ENCODE peak calls at places on chromosomes 11 and 22, in nine cellular contexts. V, T, U, G, M, X, R, I and C are unnamed samples.
A peak's percentile ranks its signal among the peaks of the same experiment; 100 is the strongest.

GRCh38 chr11:2768471-2769408 is 68.9 kb upstream of the KCNQ1OT1 start:
- DNase-seq in G (no peak), R (peak; percentile 3), X (no peak), I (peak; percentile 76), V (no peak), T (peak; percentile 16), M (no peak), U (no peak), C (peak; percentile 11)

GRCh38 chr11:117826360-117826635 is 1.8 kb upstream of the FXYD2 start:
- DNase-seq in X (no peak), V (no peak), T (no peak), G (no peak), M (no peak), I (peak; percentile 31), U (no peak), R (no peak), C (no peak)

GRCh38 chr11:17541330-17541885 is 2.8 kb downstream of the USH1C start:
- DNase-seq in M (peak; percentile 17), V (no peak), T (peak; percentile 46), R (no peak), U (no peak), I (no peak), X (no peak), G (no peak), C (no peak)

GRCh38 chr11:62493801-62494200 is 52.8 kb downstream of the AHNAK start:
- DNase-seq in I (no peak), X (no peak), R (no peak), U (no peak), V (no peak), T (no peak), G (no peak), M (no peak), C (no peak)

GRCh38 chr11:62546937-62547625 is 475 bp upstream of the AHNAK start:
- DNase-seq in M (no peak), I (peak; percentile 57), X (no peak), V (no peak), R (peak; percentile 36), U (no peak), G (no peak), T (peak; percentile 68), C (peak; percentile 46)

GRCh38 chr11:79291948-79292347 is 148.9 kb downstream of the TENM4 start:
- DNase-seq in X (no peak), T (no peak), U (no peak), M (no peak), V (no peak), R (no peak), I (no peak), G (no peak), C (no peak)

GRCh38 chr11:103013426-103013825 is 57.9 kb upstream of the MMP13 start:
- DNase-seq in V (no peak), X (no peak), M (no peak), U (no peak), G (no peak), T (no peak), I (peak; percentile 48), R (no peak), C (no peak)

GRCh38 chr11:44316388-44317240 is 6.7 kb upstream of the ALX4 start:
- DNase-seq in M (no peak), R (no peak), U (no peak), X (no peak), V (no peak), I (no peak), T (no peak), G (no peak), C (peak; percentile 81)

GRCh38 chr11:111344032-111344431 is 35.0 kb downstream of the POU2AF1 start:
- DNase-seq in X (no peak), T (no peak), R (peak; percentile 29), U (no peak), G (no peak), I (peak; percentile 84), V (no peak), M (no peak), C (peak; percentile 39)

GRCh38 chr22:30313527-30314385 is 13.0 kb downstream of the TBC1D10A start:
- DNase-seq in I (no peak), T (no peak), R (no peak), M (no peak), V (no peak), G (no peak), U (no peak), X (no peak), C (no peak)

GRCh38 chr22:30309981-30310672 is 16.6 kb downstream of the TBC1D10A start:
- DNase-seq in R (no peak), X (peak; percentile 65), M (peak; percentile 60), V (no peak), G (no peak), I (peak; percentile 78), T (peak; percentile 55), U (no peak), C (no peak)

GRCh38 chr22:30308518-30309230 is 18.1 kb downstream of the TBC1D10A start:
- DNase-seq in I (peak; percentile 60), U (no peak), T (no peak), R (no peak), X (no peak), G (no peak), V (no peak), M (no peak), C (no peak)

GRCh38 chr22:30312053-30312452 is 14.7 kb downstream of the TBC1D10A start:
- DNase-seq in M (no peak), R (no peak), U (no peak), I (peak; percentile 76), G (no peak), X (no peak), V (no peak), T (no peak), C (no peak)

DNA sequence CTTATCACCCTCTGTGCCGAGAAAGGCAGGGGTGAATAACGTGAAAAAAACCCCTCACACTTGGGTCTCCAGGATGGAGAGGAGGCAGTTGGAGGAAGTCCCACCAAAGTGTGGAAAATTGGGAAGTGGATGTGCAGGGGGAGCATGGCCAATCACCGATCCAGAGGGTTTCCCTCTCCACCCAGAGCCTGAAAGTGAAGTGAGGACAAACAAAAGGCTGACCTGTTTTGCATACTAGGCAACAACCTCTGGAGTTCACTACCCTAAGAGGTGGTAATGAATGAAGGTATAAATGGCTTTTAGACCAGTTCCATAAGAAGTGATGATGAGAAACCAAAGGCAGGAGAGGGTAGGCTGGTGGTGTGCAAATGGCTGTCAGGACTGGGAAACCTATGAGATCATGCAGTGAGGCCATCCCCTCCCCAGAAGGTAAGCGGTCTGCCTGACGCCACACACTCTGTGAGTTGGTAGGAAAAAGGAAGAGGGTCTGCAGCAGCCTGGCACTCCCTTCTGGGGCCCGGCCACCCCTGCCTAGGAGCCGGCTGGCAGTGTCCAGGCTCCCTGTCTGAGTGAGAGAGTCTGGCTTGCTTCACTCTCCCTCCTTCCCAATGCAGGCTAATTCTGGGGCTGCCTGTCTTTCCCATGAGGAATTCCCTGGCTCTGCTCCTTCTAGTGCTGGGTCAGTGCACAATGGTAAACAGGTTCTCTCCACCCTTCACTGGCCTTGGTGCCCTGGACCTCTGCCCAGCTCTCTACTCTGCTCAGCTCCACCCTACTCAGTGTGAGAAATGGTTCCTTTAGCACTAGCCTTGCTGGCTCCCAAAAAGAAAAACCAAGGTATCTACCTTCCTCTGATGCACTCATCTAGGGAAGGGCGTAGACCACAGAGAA is 15.6 kb downstream of the TBC1D10A start:
- DNase-seq in R (peak; percentile 84), T (peak; percentile 79), I (peak; percentile 87), U (no peak), X (no peak), V (no peak), G (no peak), M (peak; percentile 83), C (no peak)
- H3K36me3 ChIP-seq in R (no peaks in the 10 kb centered on the region), T (no peaks in the 10 kb centered on the region), I (no peaks in the 10 kb centered on the region), U (no peaks in the 10 kb centered on the region), X (no peaks in the 10 kb centered on the region), V (no peaks in the 10 kb centered on the region), G (no peaks in the 10 kb centered on the region), M (no peaks in the 10 kb centered on the region), C (no peaks in the 10 kb centered on the region)

GRCh38 chr11:57646221-57646620 is 3.5 kb downstream of the YPEL4 start:
- DNase-seq in T (no peak), M (no peak), X (no peak), R (peak; percentile 43), I (no peak), V (no peak), U (no peak), G (no peak), C (no peak)

GRCh38 chr11:57645716-57646085 is 4.0 kb downstream of the YPEL4 start:
- DNase-seq in U (no peak), I (no peak), M (no peak), T (no peak), V (no peak), R (no peak), X (no peak), G (no peak), C (no peak)

GRCh38 chr11:57646756-57647303 is 2.9 kb downstream of the YPEL4 start:
- DNase-seq in M (no peak), V (no peak), X (no peak), R (no peak), G (no peak), I (no peak), U (no peak), T (no peak), C (peak; percentile 52)

GRCh38 chr11:57643802-57644201 is 5.9 kb downstream of the YPEL4 start:
- DNase-seq in G (no peak), T (no peak), M (no peak), R (no peak), U (no peak), X (no peak), V (no peak), I (no peak), C (no peak)

GRCh38 chr11:57644748-57645715 is 4.7 kb downstream of the YPEL4 start:
- DNase-seq in X (peak; percentile 86), G (peak; percentile 71), R (peak; percentile 82), M (peak; percentile 73), U (peak; percentile 80), V (peak; percentile 89), T (peak; percentile 84), I (peak; percentile 77), C (peak; percentile 89)
- H3K4me1 ChIP-seq in X (peaks cover 17% of the 10 kb centered on the region), G (peaks cover 23% of the 10 kb centered on the region), R (peaks cover 31% of the 10 kb centered on the region), M (peaks cover 4% of the 10 kb centered on the region), U (peaks cover 15% of the 10 kb centered on the region), V (peaks cover 12% of the 10 kb centered on the region), T (no peaks in the 10 kb centered on the region), I (peaks cover 32% of the 10 kb centered on the region), C (peaks cover 64% of the 10 kb centered on the region)

GRCh38 chr22:18970180-18970947 is 34.3 kb upstream of the PRODH start:
- DNase-seq in R (no peak), I (no peak), U (no peak), X (no peak), V (peak; percentile 28), M (peak; percentile 36), T (no peak), G (no peak), C (peak; percentile 54)
- H3K4me3 ChIP-seq in R (peak overlapping the region; percentile 35), I (no peak overlapping the region), U (no peak overlapping the region), X (no peak overlapping the region), V (no peak overlapping the region), M (peak overlapping the region; percentile 72), T (no peak overlapping the region), G (peak overlapping the region; percentile 53), C (peak overlapping the region; percentile 64)

DNA sequence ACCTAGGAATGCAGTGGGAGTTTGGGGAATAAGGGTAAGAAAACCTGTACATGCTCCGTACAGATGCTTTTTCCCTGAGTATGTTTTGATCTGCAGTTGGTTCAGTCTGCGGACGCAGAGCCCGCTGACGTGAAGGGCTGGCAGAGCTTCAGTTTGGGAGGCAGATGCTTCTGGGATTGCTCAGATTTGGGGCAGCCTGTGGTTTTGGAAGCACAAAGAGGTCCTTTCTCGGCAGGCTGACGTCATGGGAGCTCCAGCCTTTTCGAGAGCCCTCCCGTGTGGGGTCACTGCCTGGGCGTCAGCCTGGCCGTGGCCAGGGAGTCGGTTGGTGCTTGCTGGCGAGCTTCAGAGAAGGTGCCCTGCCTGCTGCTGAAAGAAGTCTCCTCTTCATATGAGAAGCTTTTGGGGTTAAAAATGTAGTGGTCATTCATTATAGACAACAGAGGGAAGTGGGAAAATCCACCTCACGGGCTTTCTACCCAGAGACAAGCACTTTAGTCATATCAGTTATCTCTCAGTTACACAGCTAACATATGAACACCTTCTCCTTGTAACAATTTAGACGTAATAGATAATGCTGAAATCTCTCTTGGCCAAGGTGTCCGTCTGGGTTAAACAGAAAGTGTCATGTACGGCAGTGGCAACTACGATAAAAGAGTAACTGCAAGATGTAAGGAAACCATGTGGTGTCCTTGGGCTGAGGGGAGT is 26.8 kb downstream of the TPCN2 start:
- DNase-seq in X (no peak), V (no peak), R (peak; percentile 71), M (no peak), G (no peak), I (peak; percentile 99), U (no peak), T (peak; percentile 57), C (no peak)
- H3K36me3 ChIP-seq in X (no peaks in the 10 kb centered on the region), V (no peaks in the 10 kb centered on the region), R (peaks cover 31% of the 10 kb centered on the region), M (no peaks in the 10 kb centered on the region), G (peaks cover 10% of the 10 kb centered on the region), I (peaks cover 9% of the 10 kb centered on the region), U (peaks cover 5% of the 10 kb centered on the region), T (no peaks in the 10 kb centered on the region), C (peaks cover 21% of the 10 kb centered on the region)